ENCODE peak calls at places on chromosomes 1 and 21, in ten cellular contexts. R is neural progenitor cell, H is heart left ventricle, L is HepG2, G is hepatocyte, A is Peyer's patch, M is mammary epithelial cell, Y is vagina, S is upper lobe of right lung, I is tibial nerve. P is an unnamed sample.

GRCh38 chr1:160575112-160575664 is 4.1 kb downstream of the CD84 start:
- DNase-seq in R (no peak), H (no peak), L (no peak), G (no peak), A (peak; percentile 36), M (no peak), Y (no peak), S (no peak), I (no peak), P (no peak)

GRCh38 chr1:95233321-95233736 is 681 bp upstream of the RWDD3 start:
- DNase-seq in R (peak; percentile 41), H (peak; percentile 58), L (peak; percentile 68), G (peak; percentile 60), A (no peak), M (no peak), Y (no peak), S (no peak), I (peak; percentile 15), P (peak; percentile 72)

GRCh38 chr1:178238722-178239510 is 145.0 kb downstream of the RASAL2 start:
- DNase-seq in R (no peak), H (no peak), L (peak; percentile 91), G (peak; percentile 47), A (no peak), M (peak; percentile 99), Y (no peak), S (no peak), I (no peak), P (no peak)

GRCh38 chr1:153565529-153566374 is at the start of gene S100A2:
- DNase-seq in R (no peak), H (no peak), L (peak; percentile 40), G (peak; percentile 79), A (no peak), M (peak; percentile 99), Y (peak; percentile 92), S (peak; percentile 83), I (no peak), P (peak; percentile 67)

GRCh38 chr21:43718872-43719747 is at the start of gene PDXK:
- DNase-seq in R (peak; percentile 94), H (peak; percentile 90), L (peak; percentile 67), G (peak; percentile 97), A (peak; percentile 85), M (peak; percentile 79), Y (peak; percentile 87), S (peak; percentile 95), I (peak; percentile 71), P (peak; percentile 94)

GRCh38 chr1:56169856-56170255 is 409.5 kb downstream of the PLPP3 start:
- DNase-seq in R (no peak), H (no peak), L (no peak), G (no peak), A (no peak), M (no peak), Y (no peak), S (no peak), I (no peak), P (no peak)

GRCh38 chr1:208233546-208233945 is 10.6 kb downstream of the PLXNA2 start:
- DNase-seq in R (peak; percentile 88), H (no peak), L (peak; percentile 47), G (peak; percentile 25), A (no peak), M (no peak), Y (no peak), S (peak; percentile 84), I (no peak), P (no peak)

GRCh38 chr21:34865922-34866271 is 183.2 kb downstream of the RUNX1 start:
- DNase-seq in R (peak; percentile 61), H (no peak), L (peak; percentile 16), G (peak; percentile 44), A (no peak), M (no peak), Y (no peak), S (no peak), I (no peak), P (no peak)

GRCh38 chr1:223129229-223129851 is 13.7 kb downstream of the TLR5 start:
- DNase-seq in R (peak; percentile 91), H (peak; percentile 77), L (peak; percentile 19), G (peak; percentile 78), A (peak; percentile 58), M (no peak), Y (no peak), S (peak; percentile 88), I (peak; percentile 70), P (peak; percentile 75)

GRCh38 chr1:226790545-226791181 is 51.6 kb upstream of the ITPKB start:
- DNase-seq in R (no peak), H (no peak), L (no peak), G (no peak), A (no peak), M (no peak), Y (no peak), S (no peak), I (no peak), P (no peak)

GRCh38 chr1:233183226-233184020 is 112.1 kb downstream of the PCNX2 start:
- DNase-seq in R (peak; percentile 55), H (no peak), L (no peak), G (no peak), A (no peak), M (no peak), Y (no peak), S (no peak), I (no peak), P (no peak)

GRCh38 chr1:179313004-179313403 is 19.4 kb downstream of the SOAT1 start:
- DNase-seq in R (no peak), H (no peak), L (no peak), G (no peak), A (no peak), M (no peak), Y (no peak), S (no peak), I (no peak), P (no peak)

DNA sequence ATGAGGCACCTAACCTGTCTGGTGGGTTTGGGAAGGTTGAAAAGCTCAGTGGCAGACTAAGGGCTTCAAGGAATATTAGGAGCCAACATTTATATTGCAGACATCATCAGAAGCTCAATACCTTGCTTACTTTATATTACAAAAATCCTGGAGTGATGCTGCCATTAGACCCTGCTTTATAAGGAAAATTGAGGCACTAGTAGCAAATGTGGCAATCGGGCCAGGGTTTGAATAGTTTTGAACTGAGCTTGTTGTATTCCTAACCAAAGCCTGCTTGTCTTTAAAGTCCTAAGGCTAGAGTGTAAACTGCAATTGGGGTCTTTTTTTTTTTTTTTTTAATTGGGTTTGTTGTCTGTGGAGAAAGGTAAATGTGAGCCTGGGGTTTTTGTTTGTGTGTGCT is 14.3 kb downstream of the L1TD1 start:
- DNase-seq in R (no peak), H (no peak), L (no peak), G (no peak), A (no peak), M (no peak), Y (no peak), S (no peak), I (no peak), P (no peak)
- H3K9me3 ChIP-seq in R (no peaks in the 10 kb centered on the region), H (no peaks in the 10 kb centered on the region), L (peaks cover 16% of the 10 kb centered on the region), G (peaks cover 6% of the 10 kb centered on the region), A (no peaks in the 10 kb centered on the region), M (peaks cover 8% of the 10 kb centered on the region), Y (peaks cover 5% of the 10 kb centered on the region), S (peaks cover 7% of the 10 kb centered on the region), I (peaks cover 9% of the 10 kb centered on the region), P (peaks cover 12% of the 10 kb centered on the region)

DNA sequence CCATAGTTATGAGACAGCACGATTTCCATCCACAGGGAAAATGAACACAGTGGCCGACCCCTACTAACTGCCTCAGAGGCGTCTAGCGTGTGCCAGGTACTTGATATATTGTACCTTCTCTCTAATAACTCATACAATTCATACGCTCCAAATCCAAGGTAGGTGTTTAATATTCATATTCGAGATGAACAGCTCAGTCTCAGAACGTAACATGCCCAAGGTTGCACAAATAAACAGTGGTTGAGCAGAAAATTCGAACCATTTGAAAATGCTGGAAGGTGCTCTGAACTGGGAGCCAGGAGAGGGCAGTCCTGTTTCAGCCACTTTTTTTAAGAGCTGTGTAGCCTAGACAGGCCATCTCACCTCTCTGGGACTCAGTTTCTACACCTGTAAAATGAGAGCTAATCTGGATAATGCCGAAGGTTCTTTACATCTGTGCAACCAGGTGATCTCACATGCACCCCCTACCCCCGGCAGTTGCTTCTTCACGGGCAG is 7.9 kb downstream of the SLC45A3 start:
- DNase-seq in R (peak; percentile 5), H (no peak), L (no peak), G (no peak), A (no peak), M (no peak), Y (no peak), S (no peak), I (no peak), P (no peak)
- TF ChIP-seq CTCF in R (no peak), H (no peak), L (no peak), G (no peak), A (no peak), M (no peak), Y (no peak), S (no peak), I (no peak), P (no peak)

DNA sequence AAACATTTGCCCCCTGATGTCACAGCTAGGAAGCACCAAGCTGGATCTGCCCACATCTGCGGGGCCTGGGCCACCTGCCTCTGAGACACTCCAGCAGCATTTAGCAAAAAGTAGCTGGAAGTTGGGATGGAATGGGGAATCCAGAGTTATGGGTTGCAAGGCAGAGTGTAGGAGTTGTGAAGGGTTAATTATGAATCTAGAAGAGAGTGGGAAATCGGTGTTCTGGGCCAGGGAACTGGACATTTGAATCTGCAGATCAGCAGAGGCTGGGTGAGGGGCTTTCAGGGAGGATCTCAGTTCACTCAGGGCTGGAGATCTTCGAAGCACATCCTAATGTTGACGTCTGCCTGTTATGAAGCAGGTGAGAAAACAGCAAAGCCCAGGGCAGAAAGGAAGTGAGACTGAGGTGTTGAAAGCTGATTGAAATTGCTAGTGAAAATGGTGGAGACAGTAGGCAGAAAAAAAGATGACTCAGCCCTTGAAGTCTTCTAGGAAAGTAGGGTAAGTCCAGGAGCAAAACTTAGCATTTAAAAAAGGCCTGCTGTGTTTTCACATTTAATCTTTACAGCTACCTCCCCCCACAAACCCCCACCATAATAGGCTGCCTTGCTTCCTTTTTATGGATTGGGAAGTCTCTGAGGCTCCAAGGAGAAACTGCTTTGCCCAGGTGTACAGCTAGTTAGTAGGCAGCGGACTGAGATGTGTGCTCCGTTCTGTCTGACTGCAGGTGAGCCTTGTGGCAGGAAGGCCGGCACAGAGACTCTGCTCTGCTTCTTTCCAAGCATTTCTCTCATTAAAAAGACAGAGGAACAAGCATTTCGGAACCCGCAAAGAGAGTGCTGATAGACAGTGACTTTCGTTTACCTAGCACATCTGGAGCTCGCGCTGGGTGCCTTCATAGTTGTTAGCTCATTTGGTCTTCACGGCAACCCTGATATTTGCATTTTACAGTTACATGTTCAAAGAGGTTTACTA is 7.2 kb downstream of the VANGL1 start:
- DNase-seq in R (no peak), H (no peak), L (no peak), G (peak; percentile 26), A (no peak), M (no peak), Y (no peak), S (no peak), I (no peak), P (no peak)
- H3K4me1 ChIP-seq in R (peaks cover 38% of the 10 kb centered on the region), H (peaks cover 46% of the 10 kb centered on the region), L (peaks cover 25% of the 10 kb centered on the region), G (peaks cover 45% of the 10 kb centered on the region), A (peaks cover 66% of the 10 kb centered on the region), M (peaks cover 16% of the 10 kb centered on the region), Y (peaks cover 61% of the 10 kb centered on the region), S (peaks cover under 1% of the 10 kb centered on the region), I (no peaks in the 10 kb centered on the region), P (peaks cover 46% of the 10 kb centered on the region)

DNA sequence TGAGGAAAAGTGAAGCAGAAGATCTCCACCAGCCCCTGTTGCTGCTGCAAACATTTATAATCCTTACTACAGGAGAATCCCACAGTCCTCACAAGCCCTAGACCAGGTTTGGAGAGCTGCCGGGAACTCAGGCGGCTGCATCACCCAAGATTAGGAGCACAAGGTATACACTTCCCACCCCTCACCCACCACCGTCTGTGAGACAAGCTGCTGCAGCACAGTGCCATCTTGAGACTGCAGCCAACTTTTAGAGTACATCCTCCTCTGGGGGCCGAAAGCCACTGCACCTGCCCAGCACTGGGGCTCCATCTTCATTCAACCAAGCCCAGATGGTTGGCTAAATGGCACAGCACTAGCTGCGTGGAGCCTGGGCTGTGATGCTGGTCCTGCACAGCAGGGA is 13.8 kb downstream of the OLFML3 start:
- DNase-seq in R (no peak), H (no peak), L (no peak), G (no peak), A (no peak), M (no peak), Y (no peak), S (no peak), I (no peak), P (no peak)
- H3K9me3 ChIP-seq in R (peaks cover 6% of the 10 kb centered on the region), H (no peaks in the 10 kb centered on the region), L (peaks cover 15% of the 10 kb centered on the region), G (peaks cover 9% of the 10 kb centered on the region), A (no peaks in the 10 kb centered on the region), M (no peaks in the 10 kb centered on the region), Y (no peaks in the 10 kb centered on the region), S (no peaks in the 10 kb centered on the region), I (peaks cover 11% of the 10 kb centered on the region), P (peaks cover 12% of the 10 kb centered on the region)